ENCODE peak calls at places on chromosomes 1 and 21, in seven cellular contexts. J is cardiac fibroblast, M is dorsolateral prefrontal cortex, T is WTC11, L is left ventricle myocardium inferior, Z is HCT116, E is A549. X is an unnamed sample.
A peak's percentile ranks its signal among the peaks of the same experiment; 100 is the strongest.

GRCh38 chr1:202810615-202811295 is at the start of gene PCAT6:
- DNase-seq in J (peak; percentile 96), M (peak; percentile 94), T (peak; percentile 98), L (peak; percentile 95), Z (peak; percentile 86), E (peak; percentile 95), X (peak; percentile 95)

GRCh38 chr1:53327183-53327941 is 508 bp downstream of the LRP8 start:
- DNase-seq in J (peak; percentile 27), M (peak; percentile 44), T (peak; percentile 51), L (no peak), Z (no peak), E (peak; percentile 23), X (peak; percentile 75)

GRCh38 chr1:229434005-229434640 is at the start of gene ACTA1:
- DNase-seq in J (no peak), M (no peak), T (peak; percentile 65), L (peak; percentile 46), Z (no peak), E (no peak), X (no peak)

GRCh38 chr1:218374972-218375371 is 29.8 kb downstream of the TGFB2 start:
- DNase-seq in J (peak; percentile 73), M (no peak), T (no peak), L (no peak), Z (no peak), E (no peak), X (no peak)

GRCh38 chr1:10539411-10540043 is 64.8 kb downstream of the PEX14 start:
- DNase-seq in J (peak; percentile 43), M (no peak), T (no peak), L (no peak), Z (no peak), E (no peak), X (no peak)

GRCh38 chr1:194533641-194534040 is 1347.2 kb upstream of the B3GALT2 start:
- DNase-seq in J (no peak), M (no peak), T (no peak), L (no peak), Z (no peak), E (no peak), X (no peak)

GRCh38 chr1:20483833-20484525 is 2.0 kb downstream of the CAMK2N1 start:
- DNase-seq in J (peak; percentile 65), M (no peak), T (peak; percentile 58), L (no peak), Z (no peak), E (no peak), X (no peak)

GRCh38 chr1:84347547-84348239 is 46.2 kb downstream of the SAMD13 start:
- DNase-seq in J (no peak), M (no peak), T (no peak), L (no peak), Z (no peak), E (no peak), X (no peak)

GRCh38 chr1:2980849-2981248 is 40.4 kb upstream of the ACTRT2 start:
- DNase-seq in J (no peak), M (no peak), T (no peak), L (no peak), Z (no peak), E (no peak), X (no peak)

GRCh38 chr1:101846820-101847219 is 149.9 kb downstream of the OLFM3 start:
- DNase-seq in J (no peak), M (no peak), T (peak; percentile 24), L (no peak), Z (no peak), E (no peak), X (no peak)

GRCh38 chr21:45168522-45168921 is 94.1 kb downstream of the ADARB1 start:
- DNase-seq in J (no peak), M (no peak), T (no peak), L (no peak), Z (no peak), E (no peak), X (no peak)

GRCh38 chr1:155741908-155742307 is 53.0 kb downstream of the DAP3 start:
- DNase-seq in J (no peak), M (no peak), T (no peak), L (no peak), Z (no peak), E (no peak), X (no peak)

GRCh38 chr1:219350172-219350571 is 176.5 kb downstream of the LYPLAL1 start:
- DNase-seq in J (no peak), M (no peak), T (no peak), L (no peak), Z (no peak), E (no peak), X (no peak)

GRCh38 chr1:89405275-89405929 is 41.5 kb downstream of the GBP6 start:
- DNase-seq in J (no peak), M (no peak), T (no peak), L (no peak), Z (no peak), E (no peak), X (no peak)

GRCh38 chr1:108732398-108732797 is 14.1 kb upstream of the STXBP3 start:
- DNase-seq in J (peak; percentile 74), M (no peak), T (no peak), L (no peak), Z (no peak), E (no peak), X (no peak)

GRCh38 chr1:29550119-29550841 is 314.0 kb downstream of the PTPRU start:
- DNase-seq in J (no peak), M (no peak), T (no peak), L (no peak), Z (no peak), E (no peak), X (no peak)

GRCh38 chr21:33841561-33841960 is 74.0 kb downstream of the ATP5PO start:
- DNase-seq in J (no peak), M (no peak), T (no peak), L (no peak), Z (no peak), E (no peak), X (no peak)

GRCh38 chr1:21661886-21662285 is 7.3 kb downstream of the RAP1GAP start:
- DNase-seq in J (no peak), M (peak; percentile 23), T (no peak), L (no peak), Z (no peak), E (no peak), X (no peak)

GRCh38 chr1:194658090-194658439 is 1471.7 kb upstream of the B3GALT2 start:
- DNase-seq in J (peak; percentile 0), M (no peak), T (no peak), L (no peak), Z (peak; percentile 42), E (no peak), X (no peak)

GRCh38 chr1:180157108-180157507 is 2.4 kb downstream of the QSOX1 start:
- DNase-seq in J (no peak), M (no peak), T (no peak), L (no peak), Z (no peak), E (no peak), X (no peak)

GRCh38 chr1:167439301-167439988 is 78.9 kb downstream of the CD247 start:
- DNase-seq in J (peak; percentile 56), M (no peak), T (peak; percentile 70), L (no peak), Z (no peak), E (peak; percentile 54), X (peak; percentile 71)
- TF ChIP-seq CTCF in J (peak; percentile 17), M (no peak), T (no peak), L (no peak), Z (no peak), E (peak; percentile 16), X (no peak)

GRCh38 chr1:226187019-226187322 is 430 bp upstream of the ACBD3 start:
- DNase-seq in J (no peak), M (no peak), T (no peak), L (no peak), Z (no peak), E (peak; percentile 56), X (no peak)

GRCh38 chr1:226187380-226187779 is 839 bp upstream of the ACBD3 start:
- DNase-seq in J (no peak), M (no peak), T (no peak), L (no peak), Z (no peak), E (no peak), X (no peak)

GRCh38 chr1:226185153-226186036 is 1.1 kb downstream of the ACBD3 start:
- DNase-seq in J (peak; percentile 51), M (no peak), T (no peak), L (no peak), Z (no peak), E (no peak), X (no peak)

GRCh38 chr1:226181996-226182714 is 4.4 kb downstream of the ACBD3 start:
- DNase-seq in J (peak; percentile 79), M (no peak), T (peak; percentile 17), L (peak; percentile 53), Z (peak; percentile 39), E (peak; percentile 50), X (no peak)

DNA sequence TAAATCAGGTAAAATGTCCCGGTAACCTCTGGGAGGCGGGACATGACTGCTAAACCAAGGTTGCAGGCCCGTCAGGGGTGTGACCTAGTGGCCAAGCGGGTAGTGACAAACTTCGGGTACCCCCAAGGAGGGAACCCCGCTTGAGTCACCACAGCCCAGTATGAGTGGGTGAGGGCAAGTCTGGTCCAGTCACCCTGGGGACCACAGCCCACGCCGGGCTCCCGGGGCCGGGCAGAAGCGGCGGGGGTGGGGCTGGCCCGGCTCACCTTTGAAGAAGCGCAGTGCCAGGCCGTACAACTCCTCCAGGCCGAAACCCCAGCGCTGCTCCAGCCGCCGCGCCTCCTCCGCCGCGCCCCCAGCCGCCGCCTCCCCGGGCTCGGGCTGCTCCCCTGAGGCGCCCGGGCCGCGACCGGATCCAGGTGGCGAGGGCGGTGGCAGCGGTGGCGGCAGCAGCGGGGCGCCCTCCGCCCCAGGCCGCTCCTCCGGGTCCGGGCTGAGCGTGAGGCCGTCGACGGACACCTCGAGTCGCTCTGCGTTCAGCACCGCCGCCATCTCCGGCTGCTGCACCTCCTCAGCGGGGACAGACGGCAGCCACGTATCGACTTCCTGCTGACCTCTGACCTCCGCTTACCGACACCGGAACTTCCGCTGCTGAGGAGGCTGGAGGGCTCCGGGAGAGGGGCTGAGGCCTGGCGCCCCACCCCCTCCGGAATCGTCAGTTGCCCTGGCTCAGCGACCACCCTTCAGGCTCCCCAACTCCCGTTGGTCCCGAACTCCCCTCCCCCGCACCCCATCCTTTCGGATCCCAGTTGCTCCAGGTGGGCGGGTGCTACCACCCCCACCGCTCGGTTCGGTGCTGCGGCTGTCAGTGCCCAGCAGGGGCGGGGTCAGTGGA is at the start of gene ACBD3:
- DNase-seq in J (peak; percentile 83), M (peak; percentile 87), T (peak; percentile 82), L (peak; percentile 88), Z (peak; percentile 61), E (peak; percentile 89), X (peak; percentile 91)
- TF ChIP-seq CTCF in J (no peak), M (peak; percentile 10), T (no peak), L (peak; percentile 42), Z (no peak), E (no peak), X (no peak)

DNA sequence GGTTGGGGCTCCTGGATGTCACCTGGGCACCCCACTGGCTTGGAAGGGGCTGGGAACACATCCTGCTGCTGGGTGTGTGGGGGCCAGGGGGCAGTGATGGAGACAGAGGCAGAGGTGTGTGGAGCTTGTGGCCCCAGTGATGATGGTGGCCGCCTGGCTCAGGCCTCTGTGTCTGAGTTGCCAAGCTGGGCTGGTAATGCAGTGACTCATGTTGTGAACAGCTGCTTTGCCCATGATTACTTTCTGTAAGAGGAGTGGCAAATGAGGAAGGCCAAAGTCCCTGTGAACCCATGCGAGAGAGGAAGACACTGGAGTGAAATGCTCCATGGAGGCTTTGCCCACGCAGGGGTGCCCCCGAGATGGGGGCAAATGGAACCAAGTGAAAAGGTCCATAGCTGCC is 86.8 kb downstream of the KCNJ6 start:
- DNase-seq in J (peak; percentile 63), M (no peak), T (no peak), L (no peak), Z (no peak), E (peak; percentile 10), X (no peak)
- TF ChIP-seq CTCF in J (no peak), M (no peak), T (no peak), L (no peak), Z (no peak), E (no peak), X (no peak)

GRCh38 chr1:116415699-116416533 is 42.9 kb downstream of the ATP1A1 start:
- DNase-seq in J (no peak), M (no peak), T (peak; percentile 28), L (peak; percentile 40), Z (no peak), E (no peak), X (peak; percentile 33)
- TF ChIP-seq CTCF in J (peak; percentile 3), M (no peak), T (no peak), L (peak; percentile 34), Z (no peak), E (no peak), X (no peak)

X was measured in activated CD8-positive, alpha-beta T cell treated with anti-CD3 and anti-CD28 coated beads for 36 hours.